ENCODE peak calls at places on chromosomes 12 and 14, in four cellular contexts. N, O, L and Y are unnamed samples.

GRCh38 chr12:113112043-113112899 is 23.3 kb downstream of the RASAL1 start:
- DNase-seq in N (no peak), O (no peak), L (no peak), Y (no peak)

GRCh38 chr12:121423682-121424631 is 24.0 kb downstream of the RNF34 start:
- DNase-seq in O (no peak), N (no peak), L (no peak), Y (no peak)

GRCh38 chr12:56616924-56617323 is 13.2 kb downstream of the BAZ2A start:
- DNase-seq in O (no peak), L (no peak), N (no peak), Y (no peak)

GRCh38 chr14:20262642-20263128 is 23.6 kb downstream of the OR11H4 start:
- DNase-seq in O (no peak), N (no peak), L (no peak), Y (peak)

GRCh38 chr14:101854366-101854765 is 92.9 kb downstream of the PPP2R5C start:
- DNase-seq in L (no peak), O (no peak), N (no peak), Y (no peak)

GRCh38 chr12:20214286-20214685 is 154.1 kb upstream of the PDE3A start:
- DNase-seq in N (no peak), L (no peak), O (no peak), Y (no peak)

GRCh38 chr14:61609143-61609851 is 86.0 kb upstream of the HIF1A start:
- DNase-seq in N (no peak), L (no peak), O (peak), Y (no peak)

GRCh38 chr12:117367006-117367638 is 5.7 kb upstream of the NOS1 start:
- DNase-seq in O (peak), N (peak), L (peak), Y (peak)

GRCh38 chr14:21267886-21268611 is 1.2 kb downstream of the HNRNPC start:
- DNase-seq in O (no peak), L (no peak), N (no peak), Y (no peak)

GRCh38 chr12:103881261-103881660 is 40.2 kb upstream of the NT5DC3 start:
- DNase-seq in L (no peak), O (peak), N (no peak), Y (no peak)

GRCh38 chr12:42296503-42297109 is 29.3 kb downstream of the ZCRB1 start:
- DNase-seq in O (peak), L (peak), N (peak), Y (peak)

GRCh38 chr12:6430124-6430989 is 14.4 kb upstream of the CD27 start:
- DNase-seq in L (no peak), N (peak), O (peak), Y (peak)

GRCh38 chr12:18345021-18345735 is 83.9 kb downstream of the PIK3C2G start:
- DNase-seq in L (no peak), O (no peak), N (no peak), Y (no peak)

GRCh38 chr14:35374273-35374681 is 30.3 kb downstream of the NFKBIA start:
- DNase-seq in O (peak), L (no peak), N (no peak), Y (peak)

GRCh38 chr14:100982764-100983163 is 79.2 kb upstream of the RTL1 start:
- DNase-seq in N (no peak), O (no peak), L (no peak), Y (no peak)

GRCh38 chr14:23162800-23163199 is 20.7 kb downstream of the SLC7A8 start:
- DNase-seq in L (no peak), N (no peak), O (no peak), Y (no peak)

GRCh38 chr14:23167006-23167847 is 16.2 kb downstream of the SLC7A8 start:
- DNase-seq in O (no peak), L (no peak), N (no peak), Y (no peak)

GRCh38 chr14:23163830-23164229 is 19.6 kb downstream of the SLC7A8 start:
- DNase-seq in N (no peak), O (no peak), L (no peak), Y (no peak)

GRCh38 chr14:23164250-23164649 is 19.2 kb downstream of the SLC7A8 start:
- DNase-seq in O (no peak), N (no peak), L (no peak), Y (no peak)

GRCh38 chr14:23164949-23165348 is 18.5 kb downstream of the SLC7A8 start:
- DNase-seq in O (no peak), L (no peak), N (no peak), Y (no peak)
- TF ChIP-seq PHF8 in O (no peak), L (no peak), N (no peak), Y (no peak)

GRCh38 chr12:4817813-4818212 is 91.9 kb upstream of the KCNA1 start:
- DNase-seq in L (no peak), O (no peak), N (no peak), Y (no peak)
- TF ChIP-seq PHF8 in L (no peak), O (no peak), N (no peak), Y (no peak)

DNA sequence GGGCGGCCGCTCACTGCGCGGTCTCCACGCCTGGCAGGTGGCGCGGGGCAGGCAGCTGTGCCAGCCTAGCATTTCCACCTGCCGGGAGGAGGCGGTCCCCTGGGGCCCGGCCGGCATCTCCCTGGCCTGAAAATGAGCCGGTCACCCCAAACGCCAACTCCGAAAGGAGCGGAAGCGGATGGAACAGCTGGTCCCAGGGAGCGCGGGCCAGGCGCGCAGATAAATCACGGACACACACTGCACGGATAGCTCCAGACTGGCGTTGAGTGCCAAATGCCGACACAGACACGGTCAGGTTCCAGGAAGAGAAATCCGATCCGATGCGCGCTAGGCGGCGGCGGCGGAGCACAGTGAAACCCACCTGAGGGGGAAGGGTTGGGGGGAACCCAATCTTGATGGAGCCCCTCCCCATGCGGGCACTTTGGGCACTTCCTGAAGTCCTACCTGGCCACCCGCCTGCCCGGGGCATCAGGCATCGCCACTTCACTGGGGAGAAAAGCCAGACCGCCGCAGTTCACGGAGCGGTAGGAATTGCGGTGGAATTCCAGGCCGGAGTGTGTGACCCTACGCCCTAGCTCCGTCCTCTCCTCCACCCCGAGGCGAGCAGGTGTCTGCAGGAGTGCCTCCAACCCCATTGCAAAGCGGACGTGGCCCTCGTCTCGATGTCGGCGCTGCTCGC is 624 bp upstream of the PLEKHD1 start:
- DNase-seq in L (no peak), N (no peak), O (no peak), Y (peak)
- TF ChIP-seq PHF8 in L (no peak), N (no peak), O (no peak), Y (no peak)

GRCh38 chr12:120110550-120111501 is 5.7 kb downstream of the RAB35 start:
- DNase-seq in O (no peak), N (no peak), L (peak), Y (no peak)
- TF ChIP-seq PHF8 in O (no peak), N (no peak), L (no peak), Y (no peak)

GRCh38 chr12:13125996-13126395 is 22.5 kb upstream of the GSG1 start:
- DNase-seq in O (no peak), N (no peak), L (no peak), Y (no peak)
- TF ChIP-seq PHF8 in O (no peak), N (no peak), L (no peak), Y (no peak)